ENCODE peak calls at places on chromosomes 11 and 22, in six cellular contexts. M is mesenchymal stem cell, G is right cardiac atrium, A is suprapubic skin, Q is kidney, N is fibroblast of lung. W is an unnamed sample.

GRCh38 chr11:20444537-20444936 is 57.0 kb downstream of the PRMT3 start:
- DNase-seq in A (no peak), Q (no peak), N (no peak), G (no peak), M (no peak), W (no peak)

GRCh38 chr11:128548655-128549255 is 38.6 kb downstream of the ETS1 start:
- DNase-seq in G (peak; percentile 79), M (peak; percentile 76), Q (peak; percentile 94), A (peak; percentile 74), N (peak; percentile 80), W (peak; percentile 81)

GRCh38 chr11:33055361-33055760 is 16.0 kb downstream of the TCP11L1 start:
- DNase-seq in Q (no peak), G (no peak), N (no peak), M (no peak), A (no peak), W (no peak)

GRCh38 chr11:66070604-66071325 is 693 bp downstream of the PACS1 start:
- DNase-seq in Q (peak; percentile 90), M (peak; percentile 56), G (peak; percentile 81), N (peak; percentile 27), A (peak; percentile 85), W (peak; percentile 90)

GRCh38 chr11:9762531-9762930 is 98.7 kb downstream of the SWAP70 start:
- DNase-seq in N (no peak), M (no peak), G (no peak), A (no peak), Q (no peak), W (no peak)

GRCh38 chr11:9953994-9954626 is 290.2 kb downstream of the SWAP70 start:
- DNase-seq in G (no peak), N (peak; percentile 44), A (no peak), M (peak; percentile 46), Q (no peak), W (peak; percentile 25)

GRCh38 chr11:111913997-111914396 is 1.5 kb downstream of the HSPB2 start:
- DNase-seq in N (peak; percentile 72), A (peak; percentile 77), G (peak; percentile 80), Q (peak; percentile 84), M (no peak), W (peak; percentile 90)

GRCh38 chr11:27723685-27724084 is 23.4 kb upstream of the BDNF start:
- DNase-seq in A (no peak), M (no peak), G (no peak), N (no peak), Q (no peak), W (no peak)

GRCh38 chr22:35231585-35232084 is 25.7 kb upstream of the HMGXB4 start:
- DNase-seq in Q (peak; percentile 78), A (no peak), M (peak; percentile 59), G (peak; percentile 25), N (peak; percentile 64), W (peak; percentile 61)

GRCh38 chr11:34890089-34890488 is 26.1 kb downstream of the APIP start:
- DNase-seq in G (no peak), Q (no peak), A (no peak), M (no peak), N (peak; percentile 58), W (no peak)

GRCh38 chr22:35037089-35037488 is 28.9 kb upstream of the ISX start:
- DNase-seq in Q (no peak), M (no peak), G (no peak), A (no peak), N (no peak), W (no peak)

GRCh38 chr22:19422440-19423301 is 8.9 kb downstream of the HIRA start:
- DNase-seq in M (no peak), N (no peak), Q (no peak), G (no peak), A (no peak), W (no peak)

GRCh38 chr11:29040489-29040888 is 932.3 kb downstream of the METTL15 start:
- DNase-seq in M (no peak), Q (no peak), N (no peak), G (no peak), A (no peak), W (no peak)

GRCh38 chr11:57493507-57494503 is 21.7 kb downstream of the SLC43A1 start:
- DNase-seq in A (no peak), M (peak; percentile 35), N (no peak), Q (peak; percentile 85), G (no peak), W (peak; percentile 71)

GRCh38 chr22:19554834-19555404 is 30.7 kb upstream of the CLDN5 start:
- DNase-seq in N (peak; percentile 46), G (no peak), A (no peak), M (peak; percentile 66), Q (no peak), W (peak; percentile 50)

GRCh38 chr22:24772493-24773220 is 1.9 kb downstream of the PIWIL3 start:
- DNase-seq in A (no peak), M (peak; percentile 74), G (no peak), N (peak; percentile 61), Q (no peak), W (peak; percentile 88)

GRCh38 chr11:113274708-113275582 is 39.4 kb upstream of the TTC12 start:
- DNase-seq in Q (no peak), N (no peak), G (no peak), A (no peak), M (no peak), W (no peak)

GRCh38 chr11:86812981-86813380 is 12.6 kb downstream of the PRSS23 start:
- DNase-seq in A (no peak), G (no peak), Q (no peak), N (no peak), M (peak; percentile 23), W (no peak)

GRCh38 chr11:70785372-70785771 is 387.0 kb downstream of the CTTN start:
- DNase-seq in M (no peak), G (no peak), A (no peak), N (no peak), Q (no peak), W (no peak)

GRCh38 chr11:120198787-120199469 is 11.9 kb upstream of the OAF start:
- DNase-seq in M (no peak), G (no peak), A (no peak), N (no peak), Q (peak; percentile 57), W (peak; percentile 66)

GRCh38 chr11:8531312-8531711 is 62.7 kb downstream of the STK33 start:
- DNase-seq in G (no peak), A (no peak), M (peak; percentile 2), Q (no peak), N (peak; percentile 65), W (no peak)

GRCh38 chr11:114257621-114258558 is 38.3 kb upstream of the NNMT start:
- DNase-seq in N (peak; percentile 89), M (peak; percentile 44), G (peak; percentile 68), Q (no peak), A (peak; percentile 85), W (peak; percentile 91)

GRCh38 chr22:17706451-17706900 is 67.8 kb downstream of the BID start:
- DNase-seq in M (peak; percentile 97), Q (no peak), A (no peak), G (no peak), N (peak; percentile 93), W (peak; percentile 90)

GRCh38 chr11:36478700-36479329 is 31.3 kb downstream of the TRAF6 start:
- DNase-seq in A (no peak), M (peak; percentile 73), G (no peak), N (peak; percentile 75), Q (no peak), W (no peak)

GRCh38 chr11:11581493-11581880 is 40.3 kb downstream of the GALNT18 start:
- DNase-seq in Q (no peak), A (no peak), G (no peak), M (no peak), N (no peak), W (no peak)

GRCh38 chr11:100923555-100923954 is 206.1 kb downstream of the PGR start:
- DNase-seq in Q (no peak), M (no peak), G (no peak), N (peak; percentile 37), A (no peak), W (no peak)

GRCh38 chr11:2989551-2989950 is 2.6 kb downstream of the NAP1L4 start:
- DNase-seq in G (no peak), Q (no peak), N (no peak), M (no peak), A (no peak), W (no peak)

DNA sequence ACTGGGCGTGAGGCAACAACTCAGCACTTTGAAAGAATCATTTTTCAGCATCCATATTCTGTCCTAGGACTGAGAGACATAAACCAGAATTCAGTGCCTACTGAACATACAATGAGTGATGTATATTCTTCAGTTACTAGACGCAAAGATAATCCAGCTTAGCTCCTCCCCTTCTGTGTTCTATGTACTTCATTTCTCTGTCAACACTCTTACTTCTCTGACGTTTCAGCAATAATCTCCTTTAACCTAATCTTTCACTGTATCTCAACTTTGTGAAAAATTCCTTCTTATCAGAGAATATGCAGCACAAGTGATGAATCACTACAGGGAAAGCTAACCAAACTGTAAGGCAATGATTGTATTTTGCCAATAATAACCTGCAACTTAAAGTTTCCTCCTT is 2.5 kb upstream of the OR51B5 start:
- DNase-seq in A (no peak), M (no peak), G (no peak), Q (no peak), N (no peak), W (no peak)
- H3K27ac ChIP-seq in A (no peak overlapping the region), M (no peak overlapping the region), G (no peak overlapping the region), Q (no peak overlapping the region), N (no peak overlapping the region), W (peak overlapping the region; percentile 40)

DNA sequence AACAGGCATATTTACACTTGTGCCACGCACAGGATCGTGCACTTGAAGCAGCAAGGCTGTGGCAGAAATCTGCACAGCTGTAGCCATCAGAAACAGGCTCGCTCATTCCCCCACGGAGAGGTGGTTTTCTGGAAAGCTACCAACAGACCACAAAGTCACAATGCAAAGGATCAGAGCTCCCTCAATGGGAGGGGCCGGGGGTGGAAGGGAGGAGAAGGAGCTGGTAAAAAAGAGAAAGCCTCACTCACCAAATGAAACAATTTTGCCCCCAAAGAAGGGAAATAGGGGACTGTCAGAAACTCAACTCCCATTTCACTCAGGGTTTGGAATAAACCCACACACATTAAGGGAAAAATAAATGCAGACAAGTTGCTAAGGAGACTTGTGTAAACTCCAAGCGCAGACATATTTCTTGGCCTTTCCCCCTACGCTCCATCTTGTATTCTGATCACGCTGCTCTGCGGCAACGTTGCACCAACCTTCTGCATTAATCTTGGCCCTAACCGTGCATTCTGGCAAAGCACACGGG is 43.2 kb upstream of the BLID start:
- DNase-seq in Q (peak; percentile 43), G (peak; percentile 21), A (no peak), N (peak; percentile 84), M (peak; percentile 66), W (no peak)
- H3K27ac ChIP-seq in Q (no peak overlapping the region), G (peak overlapping the region; percentile 25), A (peak overlapping the region; percentile 3), N (peak overlapping the region; percentile 89), M (peak overlapping the region; percentile 55), W (peak overlapping the region; percentile 95)

GRCh38 chr22:46547179-46547882 is 9.9 kb upstream of the CELSR1 start:
- DNase-seq in G (peak; percentile 52), M (peak; percentile 81), A (peak; percentile 80), Q (peak; percentile 86), N (peak; percentile 64), W (peak; percentile 97)
- H3K27ac ChIP-seq in G (peak overlapping the region; percentile 81), M (peak overlapping the region; percentile 86), A (peak overlapping the region; percentile 83), Q (peak overlapping the region; percentile 82), N (peak overlapping the region; percentile 89), W (peak overlapping the region; percentile 84)

DNA sequence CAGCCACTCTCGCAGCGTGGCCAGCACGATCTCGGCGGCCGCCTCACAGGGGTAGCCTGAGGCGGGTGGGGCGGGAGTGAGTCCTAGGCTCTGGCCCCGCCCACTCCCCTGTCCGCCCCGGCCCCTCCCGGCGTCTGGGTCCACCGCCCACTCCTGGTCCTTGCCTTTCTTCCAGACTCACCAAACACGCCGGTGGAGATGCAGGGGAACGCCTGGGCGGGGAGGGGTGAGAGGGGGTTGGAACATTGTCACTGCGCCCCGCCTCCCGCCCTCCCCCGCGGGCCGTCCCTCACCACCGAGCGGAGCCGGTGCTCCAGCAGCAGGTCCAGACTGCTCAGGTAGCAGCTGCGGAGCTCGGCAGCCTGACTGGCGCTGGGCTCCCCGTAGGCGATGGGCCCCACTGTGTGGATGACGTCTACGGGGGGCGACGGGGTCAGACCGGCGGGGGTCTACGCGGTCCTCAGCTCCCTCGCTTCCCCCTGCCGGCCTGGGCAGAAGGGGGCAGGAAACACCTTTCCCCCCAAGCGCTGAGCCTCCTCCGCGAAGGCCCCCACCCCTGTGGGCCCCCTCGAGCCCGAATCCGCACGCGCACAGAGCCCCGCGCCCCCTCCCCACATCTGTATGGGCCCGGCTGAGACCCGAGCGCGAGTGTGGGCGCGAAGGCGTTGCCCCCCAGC is 13.2 kb downstream of the OTUB1 start:
- DNase-seq in Q (peak; percentile 93), A (peak; percentile 86), M (peak; percentile 53), N (peak; percentile 28), G (peak; percentile 72), W (peak; percentile 93)
- H3K27ac ChIP-seq in Q (no peak overlapping the region), A (peak overlapping the region; percentile 25), M (no peak overlapping the region), N (no peak overlapping the region), G (no peak overlapping the region), W (no peak overlapping the region)